ENCODE peak calls at places on chromosome X, in eight cellular contexts. T is HCT116, U is GM23248, V is fibroblast of lung, B is endothelial cell of umbilical vein, A is mammary epithelial cell, O is keratinocyte, E is H1. C is an unnamed sample. For H3K9me3, the result is how much of the 10 kb centered on the place peaks cover.

GRCh38 chrX:15737957-15738685 is at the start of gene CA5B:
- DNase-seq in A (peak), V (peak), T (peak), B (peak), E (peak), O (peak), U (peak), C (peak)

GRCh38 chrX:108165349-108166111 is 74.0 kb downstream of the ATG4A start:
- DNase-seq in A (peak), T (peak), U (peak), O (no peak), V (peak), B (peak), E (peak), C (no peak)

GRCh38 chrX:129318375-129318774 is 204.9 kb downstream of the SMARCA1 start:
- DNase-seq in U (peak), E (no peak), T (peak), O (no peak), V (peak), B (peak), A (peak), C (no peak)

GRCh38 chrX:9595131-9595530 is 130.3 kb downstream of the TBL1X start:
- DNase-seq in U (peak), E (no peak), B (no peak), T (no peak), O (no peak), V (peak), A (no peak), C (no peak)

GRCh38 chrX:124413244-124413643 is 66.9 kb downstream of the SH2D1A start:
- DNase-seq in O (no peak), V (no peak), A (no peak), U (no peak), E (no peak), B (no peak), T (no peak), C (no peak)

GRCh38 chrX:11629593-11630211 is 36.0 kb downstream of the ARHGAP6 start:
- DNase-seq in T (no peak), E (no peak), U (peak), A (peak), B (no peak), O (no peak), V (peak), C (no peak)

GRCh38 chrX:110086916-110087484 is 84.1 kb downstream of the TMEM164 start:
- DNase-seq in O (peak), B (peak), E (no peak), U (peak), A (peak), V (peak), T (peak), C (no peak)

GRCh38 chrX:38657562-38657961 is 96.2 kb downstream of the TSPAN7 start:
- DNase-seq in E (no peak), B (no peak), V (no peak), T (no peak), O (no peak), A (no peak), U (no peak), C (no peak)

GRCh38 chrX:46251755-46252154 is 293.5 kb downstream of the ZNF674 start:
- DNase-seq in V (peak), A (peak), O (peak), T (no peak), B (no peak), E (no peak), U (peak), C (no peak)

GRCh38 chrX:129689881-129690280 is 35.1 kb upstream of the APLN start:
- DNase-seq in E (no peak), U (no peak), B (no peak), T (no peak), V (no peak), O (no peak), A (no peak), C (no peak)

GRCh38 chrX:150831863-150832262 is 66.6 kb downstream of the CD99L2 start:
- DNase-seq in E (no peak), V (no peak), O (no peak), U (no peak), A (no peak), B (no peak), T (no peak), C (no peak)

GRCh38 chrX:15563056-15563455 is 37.7 kb downstream of the ACE2 start:
- DNase-seq in T (no peak), E (no peak), V (no peak), O (no peak), U (no peak), A (no peak), B (no peak), C (no peak)

GRCh38 chrX:103170216-103170615 is 44.7 kb upstream of the BEX4 start:
- DNase-seq in U (peak), O (no peak), A (peak), V (peak), B (peak), T (no peak), E (no peak), C (no peak)

GRCh38 chrX:133440081-133440796 is 24.9 kb upstream of the GPC4 start:
- DNase-seq in U (no peak), V (no peak), A (no peak), O (no peak), E (no peak), T (no peak), B (no peak), C (no peak)

GRCh38 chrX:45824471-45824870 is 623.8 kb upstream of the DIPK2B start:
- DNase-seq in U (peak), A (peak), V (peak), E (no peak), B (peak), O (peak), T (peak), C (no peak)

GRCh38 chrX:132877954-132878536 is 80.4 kb downstream of the HS6ST2 start:
- DNase-seq in B (no peak), A (no peak), E (no peak), O (no peak), T (no peak), V (no peak), U (no peak), C (no peak)

GRCh38 chrX:14899607-14900006 is 26.4 kb downstream of the MOSPD2 start:
- DNase-seq in E (no peak), A (peak), V (peak), O (no peak), T (peak), B (peak), U (peak), C (no peak)

GRCh38 chrX:107731831-107732502 is 43.6 kb downstream of the TSC22D3 start:
- DNase-seq in A (peak), U (peak), O (no peak), E (no peak), T (peak), B (peak), V (peak), C (no peak)

GRCh38 chrX:129679856-129680255 is 25.1 kb upstream of the APLN start:
- DNase-seq in O (peak), B (no peak), A (peak), V (no peak), T (no peak), E (no peak), U (peak), C (no peak)

GRCh38 chrX:146041741-146042140 is 224.1 kb downstream of the SLITRK2 start:
- DNase-seq in O (no peak), E (no peak), A (no peak), B (no peak), U (no peak), T (no peak), V (no peak), C (no peak)

GRCh38 chrX:11267311-11267910 is 25.8 kb upstream of the AMELX start:
- DNase-seq in E (no peak), U (peak), B (no peak), A (no peak), O (no peak), V (no peak), T (no peak), C (no peak)

GRCh38 chrX:149499766-149500165 is 5.3 kb downstream of the IDS start:
- DNase-seq in O (no peak), A (no peak), T (no peak), U (no peak), B (no peak), V (no peak), E (no peak), C (no peak)

GRCh38 chrX:93177930-93178329 is 495.4 kb downstream of the NAP1L3 start:
- DNase-seq in A (no peak), B (no peak), T (no peak), O (no peak), V (no peak), E (no peak), U (no peak), C (no peak)

GRCh38 chrX:131812847-131813825 is 210.0 kb upstream of the STK26 start:
- DNase-seq in A (peak), E (no peak), B (peak), U (peak), V (peak), T (no peak), O (no peak), C (no peak)

DNA sequence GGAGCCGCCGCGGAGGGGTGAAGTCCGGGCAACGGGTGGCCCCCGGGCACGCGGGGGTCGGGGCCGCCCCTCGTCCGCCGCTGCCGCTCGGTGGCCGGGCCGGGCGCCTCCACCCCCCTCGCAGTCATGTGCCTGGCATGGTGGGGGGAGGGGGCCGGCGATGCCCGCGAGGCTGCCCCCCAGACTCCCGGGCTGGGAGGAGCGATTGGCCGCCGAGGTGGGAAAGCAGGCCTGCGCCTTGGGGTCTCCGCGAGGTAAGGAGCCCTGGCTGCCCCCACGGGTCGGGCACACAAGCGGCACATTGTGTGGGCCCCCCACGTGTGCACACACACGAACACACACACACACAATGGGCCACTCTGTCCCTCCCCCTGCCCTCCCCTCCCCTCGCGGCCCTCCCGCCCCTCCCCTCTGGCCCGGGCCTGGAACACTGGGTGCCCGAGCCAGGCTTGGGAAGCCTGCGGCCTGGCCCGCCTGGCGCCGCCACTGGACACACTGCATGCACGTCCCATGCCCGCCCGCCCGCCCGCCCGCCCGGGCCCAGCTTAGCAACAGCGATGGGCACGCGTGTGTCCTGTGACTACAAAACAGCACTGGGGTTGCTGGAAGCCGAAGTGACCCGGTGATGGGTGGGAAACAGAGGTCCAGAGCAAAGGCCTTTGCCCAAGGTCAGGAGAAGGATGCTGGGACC is 1.3 kb downstream of the SLC6A8 start:
- DNase-seq in E (no peak), T (no peak), V (peak), A (no peak), U (peak), O (no peak), B (peak), C (no peak)
- H3K9ac ChIP-seq in E (peak), T (peak), V (no peak), A (peak), U (peak), O (peak), B (no peak), C (no peak)

GRCh38 chrX:97747346-97747745 is 863.6 kb downstream of the RPA4 start:
- DNase-seq in E (no peak), B (no peak), U (no peak), T (no peak), A (no peak), O (no peak), V (no peak), C (no peak)
- TF ChIP-seq EZH2 in E (no peak), B (no peak), U (no peak), T (no peak), A (no peak), O (no peak), V (no peak), C (no peak)

DNA sequence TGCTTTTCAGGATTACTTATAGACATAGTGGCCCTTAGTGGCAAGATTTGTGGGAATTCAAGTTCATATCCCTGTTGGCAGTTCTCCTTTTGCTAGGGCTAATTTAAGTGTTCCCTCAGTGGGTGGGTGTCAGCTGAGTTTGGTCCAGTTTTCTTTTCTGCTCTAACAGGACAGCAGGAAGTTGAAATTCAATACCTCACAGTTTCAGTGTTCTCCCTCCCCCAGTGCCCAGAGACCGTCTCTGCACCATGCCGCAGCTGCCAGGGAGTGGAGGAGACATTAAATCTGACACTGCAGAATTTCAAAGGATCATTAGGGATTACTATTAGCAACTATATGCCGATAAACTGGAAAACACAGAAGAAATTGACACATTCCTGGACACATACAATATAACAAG is 50.7 kb downstream of the UBE2NL start:
- DNase-seq in E (no peak), U (no peak), B (no peak), A (no peak), V (no peak), O (no peak), T (no peak), C (no peak)
- H3K9me3 ChIP-seq in E (under half), U (under half), B (under half), A (under half), V (under half), O (under half), T (under half), C (under half)

GRCh38 chrX:48938721-48939416 is 18.5 kb downstream of the OTUD5 start:
- DNase-seq in T (no peak), U (no peak), V (no peak), O (no peak), B (no peak), E (no peak), A (no peak), C (no peak)

GRCh38 chrX:48936429-48937064 is 17.7 kb upstream of the PIM2 start:
- DNase-seq in V (no peak), B (no peak), O (no peak), T (no peak), E (no peak), A (no peak), U (no peak), C (no peak)

GRCh38 chrX:48934581-48935331 is 15.9 kb upstream of the PIM2 start:
- DNase-seq in B (no peak), A (no peak), O (no peak), T (no peak), U (no peak), E (no peak), V (no peak), C (no peak)

GRCh38 chrX:48939417-48940228 is 17.8 kb downstream of the OTUD5 start:
- DNase-seq in U (no peak), V (no peak), O (no peak), E (no peak), B (no peak), A (no peak), T (no peak), C (no peak)

DNA sequence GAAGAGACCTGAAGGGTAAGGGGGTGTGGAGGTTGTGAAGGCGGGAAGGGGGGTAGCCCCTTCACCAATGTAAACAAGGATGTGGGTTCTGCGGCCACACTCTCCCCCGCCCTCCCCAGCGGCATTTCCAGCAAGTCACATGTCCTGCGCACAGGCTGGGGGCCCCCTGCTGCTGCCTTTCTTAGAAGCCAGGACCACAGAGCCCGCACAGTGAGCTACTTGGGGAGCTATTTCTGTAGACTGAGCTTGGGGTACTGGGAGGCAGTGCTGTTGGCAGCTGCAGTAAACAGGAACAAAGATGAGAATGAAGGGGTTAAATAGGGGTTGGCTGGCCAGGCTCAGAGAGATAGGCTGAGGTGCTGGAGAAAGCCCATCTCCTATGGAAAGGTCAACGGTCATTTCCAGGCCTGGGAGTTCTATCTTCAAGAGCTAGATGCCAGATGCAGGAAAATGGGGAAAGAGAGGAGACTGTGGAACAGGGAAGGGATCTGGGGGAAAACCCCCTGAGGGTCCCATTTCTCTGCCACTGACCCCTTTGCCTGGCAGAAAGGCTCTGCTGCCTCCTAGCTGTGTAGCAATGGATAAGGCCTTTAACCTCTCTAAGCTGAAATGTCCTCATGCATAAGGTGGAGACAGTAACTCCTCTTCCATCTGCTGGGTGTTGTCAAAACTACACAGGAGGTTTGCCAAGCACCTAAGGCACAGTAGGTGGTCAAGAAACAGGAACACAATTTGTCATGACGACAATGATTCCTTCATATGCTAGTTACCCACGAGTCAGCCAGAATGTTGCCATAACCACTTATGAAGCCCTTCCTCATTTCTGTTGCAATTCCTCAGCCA is 18.5 kb upstream of the PIM2 start:
- DNase-seq in O (no peak), A (no peak), V (peak), E (peak), B (no peak), U (peak), T (no peak), C (no peak)
- H3K9ac ChIP-seq in O (no peak), A (no peak), V (no peak), E (no peak), B (no peak), U (no peak), T (no peak), C (no peak)

GRCh38 chrX:69501433-69501832 is 2.7 kb upstream of the NALF2 start:
- DNase-seq in T (peak), U (no peak), A (no peak), B (no peak), O (no peak), E (peak), V (no peak), C (no peak)

GRCh38 chrX:69504626-69505612 is 793 bp downstream of the NALF2 start:
- DNase-seq in E (no peak), U (peak), B (no peak), T (no peak), V (no peak), A (no peak), O (no peak), C (no peak)

GRCh38 chrX:69505772-69506616 is 1.9 kb downstream of the NALF2 start:
- DNase-seq in E (no peak), U (no peak), B (no peak), V (no peak), T (no peak), A (no peak), O (no peak), C (no peak)

GRCh38 chrX:69503228-69503834 is 795 bp upstream of the NALF2 start:
- DNase-seq in T (peak), U (no peak), E (no peak), B (no peak), O (no peak), V (no peak), A (no peak), C (no peak)

GRCh38 chrX:69503835-69504625 is at the start of gene NALF2:
- DNase-seq in T (peak), V (peak), B (peak), A (peak), O (no peak), U (peak), E (peak), C (no peak)
- TF ChIP-seq EZH2 in T (no peak), V (peak), B (no peak), A (no peak), O (no peak), U (no peak), E (no peak), C (no peak)

GRCh38 chrX:136662104-136662503 is 14.1 kb downstream of the CD40LG start:
- DNase-seq in T (no peak), O (no peak), B (no peak), E (no peak), V (no peak), U (no peak), A (no peak), C (no peak)

GRCh38 chrX:136659174-136659573 is 11.2 kb downstream of the CD40LG start:
- DNase-seq in A (no peak), E (no peak), V (no peak), T (no peak), B (no peak), O (no peak), U (no peak), C (no peak)

GRCh38 chrX:136658151-136658550 is 10.2 kb downstream of the CD40LG start:
- DNase-seq in V (no peak), E (no peak), T (no peak), U (no peak), B (no peak), A (no peak), O (no peak), C (no peak)

GRCh38 chrX:136662976-136663375 is 15.0 kb downstream of the CD40LG start:
- DNase-seq in T (no peak), B (no peak), U (no peak), A (no peak), O (no peak), E (no peak), V (no peak), C (no peak)

GRCh38 chrX:136660896-136661295 is 12.9 kb downstream of the CD40LG start:
- DNase-seq in T (no peak), E (no peak), V (no peak), O (no peak), B (no peak), A (no peak), U (no peak), C (no peak)
- H3K9me3 ChIP-seq in T (under half), E (under half), V (under half), O (under half), B (under half), A (under half), U (under half), C (under half)

DNA sequence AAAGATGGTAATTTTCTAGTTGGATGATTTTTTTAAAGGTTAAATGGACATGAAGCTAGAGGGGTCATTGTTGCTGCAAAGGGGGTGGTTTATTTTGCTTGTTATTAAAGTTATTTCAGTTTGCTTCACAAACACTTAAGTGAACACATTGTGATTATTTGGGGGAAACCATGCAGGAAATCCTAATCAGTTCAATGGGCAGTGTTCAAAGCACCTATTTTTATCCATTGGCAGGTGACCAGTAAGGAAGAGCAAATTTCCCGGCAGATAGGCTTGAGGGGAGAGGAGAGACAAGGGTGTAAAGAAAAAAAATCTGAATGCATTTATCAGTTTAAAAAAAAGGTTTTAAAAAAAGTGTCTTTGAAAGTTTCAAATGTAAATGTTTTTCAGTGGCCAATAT is 17.6 kb downstream of the GPR174 start:
- DNase-seq in A (no peak), U (no peak), T (no peak), O (no peak), E (no peak), V (no peak), B (no peak), C (no peak)
- H3K9ac ChIP-seq in A (no peak), U (no peak), T (no peak), O (no peak), E (no peak), V (no peak), B (no peak), C (no peak)